ENCODE peak calls at places on chromosomes 13 and 19, in seven cellular contexts. H, X, P, W, N, F and A are unnamed samples.

GRCh38 chr19:28504727-28505126 is 708.2 kb downstream of the UQCRFS1 start:
- DNase-seq in F (no peak), H (no peak), P (no peak), X (no peak), N (no peak), W (no peak), A (no peak)

GRCh38 chr19:5799247-5800241 is 5.3 kb upstream of the NRTN start:
- DNase-seq in W (no peak), N (no peak), H (no peak), F (no peak), P (no peak), X (no peak), A (no peak)

GRCh38 chr19:41535029-41535622 is 40.8 kb upstream of the CEACAM21 start:
- DNase-seq in P (no peak), X (no peak), H (no peak), N (no peak), F (no peak), W (no peak), A (no peak)

GRCh38 chr13:71672527-71672926 is 194.5 kb downstream of the DACH1 start:
- DNase-seq in W (no peak), N (no peak), F (no peak), H (no peak), P (no peak), X (no peak), A (no peak)

GRCh38 chr19:48466571-48467325 is 2.4 kb upstream of the CYTH2 start:
- DNase-seq in P (no peak), N (no peak), H (peak), W (no peak), X (no peak), F (no peak), A (peak)

GRCh38 chr13:75330770-75331169 is 151.2 kb downstream of the TBC1D4 start:
- DNase-seq in H (no peak), X (no peak), W (no peak), N (no peak), P (no peak), F (no peak), A (no peak)

GRCh38 chr13:26295812-26296211 is 41.9 kb downstream of the CDK8 start:
- DNase-seq in H (no peak), N (no peak), X (no peak), P (no peak), F (no peak), W (no peak), A (no peak)

GRCh38 chr13:82627183-82627582 is 1255.1 kb downstream of the SLITRK1 start:
- DNase-seq in P (no peak), H (no peak), F (no peak), X (no peak), N (no peak), W (no peak), A (peak)

GRCh38 chr13:113783966-113784644 is 25.1 kb downstream of the TMEM255B start:
- DNase-seq in N (no peak), X (no peak), P (no peak), F (no peak), H (no peak), W (no peak), A (no peak)

GRCh38 chr13:107650081-107650701 is 565.1 kb downstream of the LIG4 start:
- DNase-seq in X (no peak), F (no peak), W (peak), N (peak), P (peak), H (peak), A (peak)

GRCh38 chr13:97280478-97280877 is 58.3 kb downstream of the MBNL2 start:
- DNase-seq in H (no peak), X (no peak), F (no peak), W (no peak), P (no peak), N (no peak), A (no peak)

GRCh38 chr13:25688524-25688923 is 316.8 kb downstream of the ATP8A2 start:
- DNase-seq in P (no peak), W (no peak), X (no peak), N (no peak), H (no peak), F (no peak), A (no peak)

GRCh38 chr19:39133431-39134270 is 8.1 kb downstream of the PAK4 start:
- DNase-seq in P (no peak), F (no peak), X (no peak), N (no peak), W (no peak), H (no peak), A (no peak)

GRCh38 chr13:95968906-95969305 is 84.3 kb downstream of the UGGT2 start:
- DNase-seq in X (no peak), N (no peak), W (no peak), P (no peak), H (no peak), F (no peak), A (no peak)

GRCh38 chr13:48977973-48978372 is 2.3 kb downstream of the FNDC3A start:
- DNase-seq in X (no peak), N (no peak), W (no peak), F (peak), P (no peak), H (peak), A (peak)

GRCh38 chr19:5694167-5694951 is 4.3 kb downstream of the RPL36 start:
- DNase-seq in H (no peak), N (no peak), W (no peak), P (no peak), X (no peak), F (no peak), A (no peak)